ENCODE peak calls at places on chromosome 20, in nine cellular contexts. One of them, this sample, is unnamed.

GRCh38 chr20:24770628-24771556 is 178.2 kb upstream of the CST7 start:
- DNase-seq in central memory CD4-positive, alpha-beta T cell: no peak
- DNase-seq in HEK293T: no peak
- DNase-seq in C1 segment of cervical spinal cord: no peak
- DNase-seq in T-helper 17 cell: no peak
- DNase-seq in amniotic stem cell: no peak
- DNase-seq in NCI-H748 treated with DMSO at 0.1 percent for 48 hours: no peak
- DNase-seq in AG10803: no peak
- DNase-seq in tibial artery: no peak
- DNase-seq in this sample: no peak

GRCh38 chr20:10255846-10256245 is 37.2 kb downstream of the SNAP25 start:
- DNase-seq in tibial artery: no peak
- DNase-seq in AG10803: no peak
- DNase-seq in central memory CD4-positive, alpha-beta T cell: no peak
- DNase-seq in NCI-H748 treated with DMSO at 0.1 percent for 48 hours: no peak
- DNase-seq in T-helper 17 cell: no peak
- DNase-seq in amniotic stem cell: no peak
- DNase-seq in HEK293T: no peak
- DNase-seq in C1 segment of cervical spinal cord: no peak
- DNase-seq in this sample: no peak

GRCh38 chr20:1121439-1121838 is 3.0 kb downstream of the PSMF1 start:
- DNase-seq in AG10803: no peak
- DNase-seq in central memory CD4-positive, alpha-beta T cell: no peak
- DNase-seq in T-helper 17 cell: no peak
- DNase-seq in NCI-H748 treated with DMSO at 0.1 percent for 48 hours: no peak
- DNase-seq in C1 segment of cervical spinal cord: no peak
- DNase-seq in HEK293T: no peak
- DNase-seq in tibial artery: no peak
- DNase-seq in amniotic stem cell: no peak
- DNase-seq in this sample: no peak

GRCh38 chr20:32537657-32538525 is 47.2 kb downstream of the NOL4L start:
- DNase-seq in tibial artery: no peak
- DNase-seq in NCI-H748 treated with DMSO at 0.1 percent for 48 hours: no peak
- DNase-seq in HEK293T: no peak
- DNase-seq in central memory CD4-positive, alpha-beta T cell: no peak
- DNase-seq in T-helper 17 cell: no peak
- DNase-seq in AG10803: no peak
- DNase-seq in amniotic stem cell: no peak
- DNase-seq in C1 segment of cervical spinal cord: no peak
- DNase-seq in this sample: no peak

GRCh38 chr20:63313349-63314014 is 20.5 kb downstream of the COL20A1 start:
- DNase-seq in T-helper 17 cell: no peak
- DNase-seq in tibial artery: no peak
- DNase-seq in NCI-H748 treated with DMSO at 0.1 percent for 48 hours: no peak
- DNase-seq in amniotic stem cell: no peak
- DNase-seq in HEK293T: no peak
- DNase-seq in central memory CD4-positive, alpha-beta T cell: no peak
- DNase-seq in C1 segment of cervical spinal cord: no peak
- DNase-seq in AG10803: no peak
- DNase-seq in this sample: no peak

GRCh38 chr20:62593616-62594015 is 48.7 kb upstream of the SLCO4A1 start:
- DNase-seq in tibial artery: no peak
- DNase-seq in HEK293T: no peak
- DNase-seq in NCI-H748 treated with DMSO at 0.1 percent for 48 hours: no peak
- DNase-seq in amniotic stem cell: no peak
- DNase-seq in T-helper 17 cell: no peak
- DNase-seq in AG10803: no peak
- DNase-seq in central memory CD4-positive, alpha-beta T cell: no peak
- DNase-seq in C1 segment of cervical spinal cord: no peak
- DNase-seq in this sample: no peak

GRCh38 chr20:22993823-22994222 is 41.3 kb upstream of the SSTR4 start:
- DNase-seq in AG10803: no peak
- DNase-seq in amniotic stem cell: no peak
- DNase-seq in NCI-H748 treated with DMSO at 0.1 percent for 48 hours: no peak
- DNase-seq in central memory CD4-positive, alpha-beta T cell: no peak
- DNase-seq in HEK293T: no peak
- DNase-seq in tibial artery: no peak
- DNase-seq in C1 segment of cervical spinal cord: no peak
- DNase-seq in T-helper 17 cell: no peak
- DNase-seq in this sample: no peak

GRCh38 chr20:48932375-48932941 is 10.9 kb downstream of the ARFGEF2 start:
- DNase-seq in amniotic stem cell: no peak
- DNase-seq in T-helper 17 cell: no peak
- DNase-seq in NCI-H748 treated with DMSO at 0.1 percent for 48 hours: no peak
- DNase-seq in tibial artery: no peak
- DNase-seq in C1 segment of cervical spinal cord: no peak
- DNase-seq in HEK293T: no peak
- DNase-seq in AG10803: peak; percentile 45
- DNase-seq in central memory CD4-positive, alpha-beta T cell: no peak
- DNase-seq in this sample: no peak

GRCh38 chr20:17650816-17651760 is 31.0 kb downstream of the RRBP1 start:
- DNase-seq in AG10803: peak; percentile 56
- DNase-seq in C1 segment of cervical spinal cord: no peak
- DNase-seq in tibial artery: peak; percentile 21
- DNase-seq in central memory CD4-positive, alpha-beta T cell: no peak
- DNase-seq in NCI-H748 treated with DMSO at 0.1 percent for 48 hours: no peak
- DNase-seq in amniotic stem cell: no peak
- DNase-seq in HEK293T: no peak
- DNase-seq in T-helper 17 cell: no peak
- DNase-seq in this sample: no peak

GRCh38 chr20:19735446-19735845 is 22.6 kb upstream of the RIN2 start:
- DNase-seq in tibial artery: peak; percentile 89
- DNase-seq in AG10803: peak; percentile 88
- DNase-seq in C1 segment of cervical spinal cord: no peak
- DNase-seq in HEK293T: peak; percentile 19
- DNase-seq in central memory CD4-positive, alpha-beta T cell: no peak
- DNase-seq in amniotic stem cell: peak; percentile 42
- DNase-seq in T-helper 17 cell: no peak
- DNase-seq in NCI-H748 treated with DMSO at 0.1 percent for 48 hours: no peak
- DNase-seq in this sample: no peak

GRCh38 chr20:35306931-35307517 is 14.8 kb upstream of the FAM83C start:
- DNase-seq in central memory CD4-positive, alpha-beta T cell: no peak
- DNase-seq in C1 segment of cervical spinal cord: no peak
- DNase-seq in T-helper 17 cell: no peak
- DNase-seq in tibial artery: no peak
- DNase-seq in AG10803: peak; percentile 71
- DNase-seq in NCI-H748 treated with DMSO at 0.1 percent for 48 hours: peak; percentile 7
- DNase-seq in amniotic stem cell: no peak
- DNase-seq in HEK293T: peak; percentile 80
- DNase-seq in this sample: no peak

GRCh38 chr20:64129146-64129782 is 21.9 kb upstream of the NPBWR2 start:
- DNase-seq in HEK293T: no peak
- DNase-seq in central memory CD4-positive, alpha-beta T cell: no peak
- DNase-seq in amniotic stem cell: no peak
- DNase-seq in C1 segment of cervical spinal cord: no peak
- DNase-seq in AG10803: no peak
- DNase-seq in T-helper 17 cell: no peak
- DNase-seq in tibial artery: no peak
- DNase-seq in NCI-H748 treated with DMSO at 0.1 percent for 48 hours: no peak
- DNase-seq in this sample: no peak

GRCh38 chr20:4332466-4332865 is 317.1 kb upstream of the RNF24 start:
- DNase-seq in T-helper 17 cell: no peak
- DNase-seq in tibial artery: no peak
- DNase-seq in AG10803: no peak
- DNase-seq in amniotic stem cell: no peak
- DNase-seq in central memory CD4-positive, alpha-beta T cell: no peak
- DNase-seq in NCI-H748 treated with DMSO at 0.1 percent for 48 hours: no peak
- DNase-seq in C1 segment of cervical spinal cord: no peak
- DNase-seq in HEK293T: no peak
- DNase-seq in this sample: no peak

GRCh38 chr20:19647992-19648391 is 110.1 kb upstream of the RIN2 start:
- DNase-seq in T-helper 17 cell: no peak
- DNase-seq in HEK293T: no peak
- DNase-seq in C1 segment of cervical spinal cord: no peak
- DNase-seq in central memory CD4-positive, alpha-beta T cell: no peak
- DNase-seq in amniotic stem cell: no peak
- DNase-seq in AG10803: no peak
- DNase-seq in tibial artery: no peak
- DNase-seq in NCI-H748 treated with DMSO at 0.1 percent for 48 hours: no peak
- DNase-seq in this sample: no peak

GRCh38 chr20:37537505-37537904 is 9.8 kb upstream of the BLCAP start:
- DNase-seq in tibial artery: no peak
- DNase-seq in central memory CD4-positive, alpha-beta T cell: no peak
- DNase-seq in amniotic stem cell: no peak
- DNase-seq in HEK293T: no peak
- DNase-seq in AG10803: no peak
- DNase-seq in T-helper 17 cell: no peak
- DNase-seq in NCI-H748 treated with DMSO at 0.1 percent for 48 hours: no peak
- DNase-seq in C1 segment of cervical spinal cord: no peak
- DNase-seq in this sample: no peak

GRCh38 chr20:44342240-44342639 is 5.4 kb downstream of the R3HDML start:
- DNase-seq in tibial artery: no peak
- DNase-seq in NCI-H748 treated with DMSO at 0.1 percent for 48 hours: no peak
- DNase-seq in AG10803: no peak
- DNase-seq in central memory CD4-positive, alpha-beta T cell: no peak
- DNase-seq in T-helper 17 cell: no peak
- DNase-seq in HEK293T: no peak
- DNase-seq in amniotic stem cell: no peak
- DNase-seq in C1 segment of cervical spinal cord: no peak
- DNase-seq in this sample: no peak

GRCh38 chr20:58088105-58088504 is 140.3 kb downstream of the ANKRD60 start:
- DNase-seq in central memory CD4-positive, alpha-beta T cell: no peak
- DNase-seq in T-helper 17 cell: no peak
- DNase-seq in tibial artery: no peak
- DNase-seq in amniotic stem cell: no peak
- DNase-seq in NCI-H748 treated with DMSO at 0.1 percent for 48 hours: no peak
- DNase-seq in AG10803: no peak
- DNase-seq in C1 segment of cervical spinal cord: no peak
- DNase-seq in HEK293T: no peak
- DNase-seq in this sample: no peak

GRCh38 chr20:19875746-19876145 is 117.7 kb downstream of the RIN2 start:
- DNase-seq in amniotic stem cell: no peak
- DNase-seq in NCI-H748 treated with DMSO at 0.1 percent for 48 hours: no peak
- DNase-seq in central memory CD4-positive, alpha-beta T cell: no peak
- DNase-seq in AG10803: peak; percentile 64
- DNase-seq in C1 segment of cervical spinal cord: no peak
- DNase-seq in T-helper 17 cell: no peak
- DNase-seq in HEK293T: no peak
- DNase-seq in tibial artery: no peak
- DNase-seq in this sample: no peak

GRCh38 chr20:62536731-62537401 is 61.1 kb upstream of the GATA5 start:
- DNase-seq in AG10803: no peak
- DNase-seq in NCI-H748 treated with DMSO at 0.1 percent for 48 hours: no peak
- DNase-seq in central memory CD4-positive, alpha-beta T cell: no peak
- DNase-seq in tibial artery: no peak
- DNase-seq in C1 segment of cervical spinal cord: no peak
- DNase-seq in amniotic stem cell: no peak
- DNase-seq in T-helper 17 cell: no peak
- DNase-seq in HEK293T: no peak
- DNase-seq in this sample: no peak

GRCh38 chr20:38128691-38129090 is 36.4 kb downstream of the TGM2 start:
- DNase-seq in central memory CD4-positive, alpha-beta T cell: no peak
- DNase-seq in tibial artery: peak; percentile 18
- DNase-seq in AG10803: no peak
- DNase-seq in amniotic stem cell: no peak
- DNase-seq in HEK293T: no peak
- DNase-seq in T-helper 17 cell: no peak
- DNase-seq in NCI-H748 treated with DMSO at 0.1 percent for 48 hours: no peak
- DNase-seq in C1 segment of cervical spinal cord: no peak
- DNase-seq in this sample: no peak

GRCh38 chr20:20664795-20665194 is 47.6 kb downstream of the RALGAPA2 start:
- DNase-seq in central memory CD4-positive, alpha-beta T cell: no peak
- DNase-seq in T-helper 17 cell: no peak
- DNase-seq in amniotic stem cell: no peak
- DNase-seq in NCI-H748 treated with DMSO at 0.1 percent for 48 hours: peak; percentile 74
- DNase-seq in C1 segment of cervical spinal cord: no peak
- DNase-seq in AG10803: no peak
- DNase-seq in tibial artery: no peak
- DNase-seq in HEK293T: peak; percentile 39
- DNase-seq in this sample: no peak

GRCh38 chr20:29452186-29452585 is 1805.3 kb upstream of the DEFB115 start:
- DNase-seq in amniotic stem cell: no peak
- DNase-seq in tibial artery: no peak
- DNase-seq in central memory CD4-positive, alpha-beta T cell: no peak
- DNase-seq in C1 segment of cervical spinal cord: no peak
- DNase-seq in NCI-H748 treated with DMSO at 0.1 percent for 48 hours: no peak
- DNase-seq in AG10803: no peak
- DNase-seq in T-helper 17 cell: no peak
- DNase-seq in HEK293T: no peak
- DNase-seq in this sample: no peak

GRCh38 chr20:59850018-59850641 is 83.3 kb downstream of the SYCP2 start:
- DNase-seq in HEK293T: peak; percentile 42
- DNase-seq in central memory CD4-positive, alpha-beta T cell: no peak
- DNase-seq in AG10803: peak; percentile 45
- DNase-seq in amniotic stem cell: no peak
- DNase-seq in T-helper 17 cell: no peak
- DNase-seq in C1 segment of cervical spinal cord: no peak
- DNase-seq in tibial artery: no peak
- DNase-seq in NCI-H748 treated with DMSO at 0.1 percent for 48 hours: peak; percentile 3
- DNase-seq in this sample: peak; percentile 5

This sample was measured in CD4-positive, CD25-positive, alpha-beta regulatory T cell.